ENCODE peak calls at places on chromosomes 7 and 10, in four cellular contexts. K is naive thymus-derived CD8-positive, alpha-beta T cell; F is brain microvascular endothelial cell; G is IMR-90. C is an unnamed sample.
A peak's percentile ranks its signal among the peaks of the same experiment; 100 is the strongest.

GRCh38 chr7:158109364-158110033 is 478.1 kb downstream of the PTPRN2 start:
- DNase-seq in F (no peak), G (no peak), K (no peak), C (no peak)

GRCh38 chr10:51937736-51938135 is 238.3 kb upstream of the CSTF2T start:
- DNase-seq in K (no peak), G (peak; percentile 91), F (peak; percentile 86), C (no peak)

GRCh38 chr7:66236713-66237303 is 31.7 kb downstream of the TPST1 start:
- DNase-seq in K (no peak), G (no peak), F (no peak), C (no peak)

GRCh38 chr10:125205431-125205830 is 45.1 kb upstream of the CTBP2 start:
- DNase-seq in F (no peak), K (no peak), G (no peak), C (no peak)

GRCh38 chr7:37663693-37664092 is 19.9 kb upstream of the GPR141 start:
- DNase-seq in F (no peak), K (no peak), G (no peak), C (peak; percentile 62)

GRCh38 chr7:44108768-44109750 is 4.9 kb downstream of the AEBP1 start:
- DNase-seq in G (no peak), K (no peak), F (no peak), C (no peak)

GRCh38 chr7:105879782-105880181 is 3.4 kb upstream of the ATXN7L1 start:
- DNase-seq in F (no peak), K (no peak), G (no peak), C (no peak)

GRCh38 chr7:1459930-1460756 is 873 bp upstream of the MICALL2 start:
- DNase-seq in K (peak; percentile 34), F (no peak), G (no peak), C (no peak)

GRCh38 chr7:28811990-28812389 is 146.1 kb downstream of the TRIL start:
- DNase-seq in K (no peak), F (no peak), G (no peak), C (no peak)

GRCh38 chr10:111993321-111993720 is 190.2 kb downstream of the GPAM start:
- DNase-seq in F (no peak), K (no peak), G (no peak), C (no peak)

GRCh38 chr10:87862644-87863101 is 660 bp downstream of the KLLN start:
- DNase-seq in K (no peak), F (no peak), G (peak; percentile 57), C (no peak)